ENCODE peak calls at places on chromosomes 3 and 15, in eight cellular contexts. F is small intestine; S is breast epithelium; U is MM.1S; P is ovary; B is tibial artery; C is A549; J is CD8-positive, alpha-beta memory T cell. O is an unnamed sample. For H3K9me3 and H3K4me1, the result is how much of the 10 kb centered on the place peaks cover.

GRCh38 chr3:17412950-17413530 is 329.4 kb downstream of the TBC1D5 start:
- DNase-seq in F (peak), S (no peak), U (peak), P (no peak), B (no peak), C (peak), J (peak), O (no peak)

GRCh38 chr3:127320529-127321121 is 32.8 kb upstream of the PRR20G start:
- DNase-seq in F (no peak), S (no peak), U (peak), P (no peak), B (no peak), C (no peak), J (no peak), O (no peak)

GRCh38 chr3:191775451-191776233 is 314.7 kb downstream of the PYDC2 start:
- DNase-seq in F (no peak), S (no peak), U (no peak), P (no peak), B (no peak), C (no peak), J (no peak), O (no peak)

GRCh38 chr15:63502843-63503738 is 1.3 kb upstream of the USP3 start:
- DNase-seq in F (peak), S (peak), U (peak), P (peak), B (peak), C (peak), J (peak), O (peak)

GRCh38 chr3:194680888-194681615 is 4.6 kb upstream of the FAM43A start:
- DNase-seq in F (no peak), S (no peak), U (no peak), P (no peak), B (no peak), C (no peak), J (no peak), O (no peak)

GRCh38 chr3:12901631-12902045 is 60.3 kb upstream of the RPL32 start:
- DNase-seq in F (no peak), S (no peak), U (no peak), P (no peak), B (no peak), C (no peak), J (no peak), O (no peak)

GRCh38 chr3:153426803-153427202 is 264.8 kb downstream of the RAP2B start:
- DNase-seq in F (no peak), S (no peak), U (no peak), P (no peak), B (no peak), C (no peak), J (no peak), O (no peak)

GRCh38 chr15:68040144-68040543 is 14.0 kb upstream of the PIAS1 start:
- DNase-seq in F (no peak), S (no peak), U (no peak), P (no peak), B (no peak), C (no peak), J (no peak), O (no peak)

GRCh38 chr3:14762701-14763100 is 56.1 kb upstream of the FGD5 start:
- DNase-seq in F (no peak), S (no peak), U (no peak), P (no peak), B (no peak), C (no peak), J (no peak), O (no peak)

GRCh38 chr15:90184119-90184785 is 16.9 kb upstream of the SEMA4B start:
- DNase-seq in F (peak), S (peak), U (peak), P (peak), B (peak), C (peak), J (no peak), O (peak)

GRCh38 chr15:51837784-51838183 is 8.3 kb downstream of the TMOD3 start:
- DNase-seq in F (no peak), S (no peak), U (no peak), P (no peak), B (no peak), C (no peak), J (no peak), O (no peak)

GRCh38 chr3:110944782-110945181 is 126.8 kb upstream of the NECTIN3 start:
- DNase-seq in F (no peak), S (no peak), U (no peak), P (no peak), B (no peak), C (no peak), J (no peak), O (no peak)

GRCh38 chr15:92665100-92665555 is 9.6 kb upstream of the FAM174B start:
- DNase-seq in F (no peak), S (no peak), U (peak), P (peak), B (no peak), C (no peak), J (no peak), O (no peak)

GRCh38 chr3:12841970-12842328 is 584 bp upstream of the RPL32 start:
- DNase-seq in F (no peak), S (no peak), U (no peak), P (no peak), B (no peak), C (no peak), J (no peak), O (no peak)

DNA sequence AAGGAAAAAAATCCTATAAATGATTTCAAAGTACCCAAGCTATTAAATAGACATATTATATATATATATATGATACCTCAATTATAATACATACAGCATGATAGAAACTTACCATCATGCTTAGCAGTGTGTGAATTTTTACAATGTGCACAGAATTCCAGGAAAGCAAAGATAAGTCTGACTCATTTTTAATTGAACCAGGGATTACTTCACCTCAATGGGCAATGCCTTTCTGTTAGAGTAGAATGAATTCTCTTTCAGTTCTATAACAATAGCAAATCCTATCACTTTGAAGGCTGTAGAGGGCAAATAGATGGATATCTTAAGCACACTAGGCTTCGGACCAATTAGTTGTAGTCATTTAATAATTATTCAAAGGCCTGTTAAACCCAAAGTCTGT is 54.8 kb upstream of the P3H2 start:
- DNase-seq in F (no peak), S (no peak), U (no peak), P (no peak), B (no peak), C (no peak), J (no peak), O (no peak)
- H3K9me3 ChIP-seq in F (under half), S (under half), U (under half), P (under half), B (under half), C (under half), J (under half), O (under half)

GRCh38 chr3:37999836-38000235 is 9.2 kb downstream of the VILL start:
- DNase-seq in F (no peak), S (no peak), U (no peak), P (peak), B (peak), C (no peak), J (peak), O (no peak)

GRCh38 chr3:37997321-37997720 is 6.7 kb downstream of the VILL start:
- DNase-seq in F (no peak), S (no peak), U (no peak), P (no peak), B (peak), C (no peak), J (peak), O (no peak)

GRCh38 chr3:37995652-37996641 is 5.4 kb downstream of the VILL start:
- DNase-seq in F (no peak), S (no peak), U (no peak), P (no peak), B (peak), C (no peak), J (no peak), O (no peak)

GRCh38 chr3:37996785-37997301 is 6.3 kb downstream of the VILL start:
- DNase-seq in F (peak), S (peak), U (peak), P (peak), B (peak), C (peak), J (peak), O (no peak)

DNA sequence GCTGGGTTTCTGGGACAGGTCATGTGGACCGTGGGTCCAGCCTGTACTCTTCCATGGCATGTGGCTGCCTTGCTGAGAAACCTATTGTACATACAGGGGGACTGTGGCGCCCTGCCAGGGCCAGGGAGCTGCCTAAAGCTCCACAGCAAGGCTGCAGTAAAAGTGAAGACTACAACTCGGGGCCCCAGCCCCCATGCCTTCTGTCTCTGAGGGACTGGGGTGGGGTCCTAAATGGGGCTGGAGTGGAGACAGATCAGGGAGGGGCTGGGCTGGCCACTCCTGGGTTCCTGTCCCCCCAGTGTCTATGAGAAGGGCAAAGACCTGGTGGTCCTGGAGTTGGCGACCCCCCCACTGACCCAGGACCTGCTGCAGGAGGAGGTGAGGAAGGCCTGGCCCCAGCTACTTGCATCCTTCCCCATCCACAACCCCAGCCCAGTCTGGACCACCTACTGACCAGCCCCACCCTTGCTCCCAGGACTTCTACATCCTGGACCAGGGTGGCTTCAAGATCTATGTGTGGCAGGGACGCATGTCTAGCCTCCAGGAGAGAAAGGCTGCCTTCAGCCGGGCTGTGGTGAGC is 7.3 kb downstream of the VILL start:
- DNase-seq in F (no peak), S (no peak), U (no peak), P (peak), B (peak), C (no peak), J (peak), O (no peak)
- H3K4me1 ChIP-seq in F (under half), S (under half), U (under half), P (under half), B (under half), C (under half), J (half or more), O (under half)

GRCh38 chr3:30368978-30369377 is 237.4 kb upstream of the TGFBR2 start:
- DNase-seq in F (no peak), S (no peak), U (no peak), P (no peak), B (no peak), C (no peak), J (no peak), O (no peak)

GRCh38 chr3:30372837-30373236 is 233.6 kb upstream of the TGFBR2 start:
- DNase-seq in F (no peak), S (no peak), U (no peak), P (no peak), B (no peak), C (no peak), J (no peak), O (no peak)

GRCh38 chr3:30370681-30371271 is 235.6 kb upstream of the TGFBR2 start:
- DNase-seq in F (no peak), S (no peak), U (no peak), P (no peak), B (no peak), C (no peak), J (no peak), O (no peak)
- H3K27ac ChIP-seq in F (no peak), S (no peak), U (no peak), P (no peak), B (peak), C (peak), J (no peak), O (no peak)

DNA sequence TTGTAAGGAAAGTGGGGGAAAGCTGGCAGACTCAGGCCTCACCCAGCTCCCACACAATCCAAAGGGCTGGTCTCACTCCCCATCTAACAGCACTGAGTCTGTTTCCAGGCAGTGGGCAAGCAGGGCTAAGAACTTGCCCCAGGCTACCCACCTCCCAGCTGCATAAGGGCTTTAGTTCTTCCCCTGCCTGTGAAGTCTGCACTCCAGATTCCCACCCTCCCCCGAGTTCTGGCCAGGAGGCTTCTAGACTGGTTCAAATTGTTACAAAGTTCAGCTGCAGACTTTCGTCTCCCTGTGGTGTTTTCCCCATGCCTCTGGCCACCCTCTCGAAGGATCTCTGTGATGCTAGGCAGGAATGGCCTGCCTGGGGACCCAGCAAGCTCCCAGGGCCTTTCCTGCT is 11.2 kb downstream of the EHHADH start:
- DNase-seq in F (no peak), S (no peak), U (no peak), P (no peak), B (no peak), C (no peak), J (no peak), O (no peak)
- H3K9me3 ChIP-seq in F (under half), S (under half), U (under half), P (under half), B (under half), C (under half), J (under half), O (under half)

GRCh38 chr3:69775751-69776150 is 36.5 kb downstream of the MITF start:
- DNase-seq in F (no peak), S (no peak), U (no peak), P (no peak), B (no peak), C (no peak), J (no peak), O (no peak)

GRCh38 chr3:69774029-69774428 is 34.8 kb downstream of the MITF start:
- DNase-seq in F (no peak), S (peak), U (no peak), P (no peak), B (peak), C (no peak), J (no peak), O (peak)

GRCh38 chr3:69776289-69776688 is 37.0 kb downstream of the MITF start:
- DNase-seq in F (no peak), S (no peak), U (no peak), P (no peak), B (no peak), C (no peak), J (no peak), O (no peak)

GRCh38 chr3:69776926-69777581 is 37.8 kb downstream of the MITF start:
- DNase-seq in F (no peak), S (no peak), U (no peak), P (no peak), B (no peak), C (no peak), J (no peak), O (no peak)

DNA sequence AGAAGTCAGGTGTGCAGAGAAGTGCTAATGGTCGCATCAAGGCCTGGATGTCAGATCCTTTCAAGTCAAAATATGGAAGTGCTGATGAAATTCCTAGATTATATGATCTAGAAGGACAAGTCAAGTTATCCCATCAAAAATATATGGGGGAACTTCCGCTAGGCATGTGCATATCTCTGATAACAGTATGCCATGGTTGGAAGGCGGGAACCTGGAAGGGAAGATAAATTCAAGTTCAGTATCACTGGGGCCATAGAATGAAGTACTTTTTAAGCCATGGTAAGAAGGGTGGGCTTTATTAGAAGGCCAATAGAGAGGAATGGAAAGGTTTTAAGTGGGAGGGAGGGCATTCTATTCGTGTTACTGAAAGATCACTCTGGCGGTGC is 38.3 kb downstream of the MITF start:
- DNase-seq in F (no peak), S (no peak), U (no peak), P (no peak), B (no peak), C (no peak), J (no peak), O (no peak)
- H3K4me1 ChIP-seq in F (under half), S (under half), U (under half), P (under half), B (under half), C (under half), J (under half), O (under half)